ENCODE peak calls at places on chromosomes 4 and X, in ten cellular contexts. L, T, X, F, I, A, U, C, S and W are unnamed samples.

GRCh38 chrX:47854474-47854873 is 17.8 kb downstream of the ZNF81 start:
- DNase-seq in L (no peak), T (peak), X (no peak), F (peak), I (peak), A (no peak), U (no peak), C (peak), S (peak), W (no peak)

GRCh38 chr4:156195914-156196313 is 242.2 kb upstream of the CTSO start:
- DNase-seq in L (no peak), T (peak), X (no peak), F (no peak), I (no peak), A (no peak), U (no peak), C (no peak), S (no peak), W (no peak)

GRCh38 chrX:140912606-140913005 is 89.8 kb upstream of the SPANXB1 start:
- DNase-seq in L (no peak), T (no peak), X (no peak), F (no peak), I (no peak), A (no peak), U (no peak), C (no peak), S (no peak), W (no peak)

GRCh38 chr4:109847896-109848442 is at the start of gene LRIT3:
- DNase-seq in L (no peak), T (no peak), X (no peak), F (no peak), I (no peak), A (no peak), U (no peak), C (no peak), S (no peak), W (no peak)

GRCh38 chr4:5134620-5135019 is 83.3 kb downstream of the STK32B start:
- DNase-seq in L (no peak), T (no peak), X (no peak), F (no peak), I (no peak), A (no peak), U (no peak), C (no peak), S (no peak), W (no peak)

GRCh38 chr4:75848891-75849290 is 53.4 kb downstream of the PPEF2 start:
- DNase-seq in L (no peak), T (peak), X (no peak), F (no peak), I (peak), A (no peak), U (no peak), C (peak), S (no peak), W (no peak)

GRCh38 chr4:7103599-7104365 is 35.9 kb upstream of the GRPEL1 start:
- DNase-seq in L (no peak), T (no peak), X (peak), F (no peak), I (peak), A (peak), U (peak), C (no peak), S (peak), W (no peak)

GRCh38 chrX:134324359-134324758 is 87.4 kb downstream of the CCDC160 start:
- DNase-seq in L (no peak), T (no peak), X (no peak), F (no peak), I (no peak), A (no peak), U (no peak), C (no peak), S (no peak), W (no peak)

GRCh38 chrX:131792789-131793462 is 230.2 kb upstream of the STK26 start:
- DNase-seq in L (no peak), T (peak), X (peak), F (no peak), I (peak), A (no peak), U (no peak), C (peak), S (no peak), W (peak)

GRCh38 chrX:53550756-53551463 is 116.7 kb upstream of the HSD17B10 start:
- DNase-seq in L (no peak), T (no peak), X (no peak), F (no peak), I (no peak), A (no peak), U (no peak), C (no peak), S (no peak), W (no peak)

GRCh38 chr4:169030575-169030982 is 20.5 kb upstream of the CBR4 start:
- DNase-seq in L (no peak), T (peak), X (no peak), F (no peak), I (peak), A (no peak), U (no peak), C (no peak), S (no peak), W (no peak)
- H3K4me3 ChIP-seq in L (no peak), T (no peak), X (peak), F (no peak), I (no peak), A (no peak), U (no peak), C (no peak), S (no peak), W (no peak)

DNA sequence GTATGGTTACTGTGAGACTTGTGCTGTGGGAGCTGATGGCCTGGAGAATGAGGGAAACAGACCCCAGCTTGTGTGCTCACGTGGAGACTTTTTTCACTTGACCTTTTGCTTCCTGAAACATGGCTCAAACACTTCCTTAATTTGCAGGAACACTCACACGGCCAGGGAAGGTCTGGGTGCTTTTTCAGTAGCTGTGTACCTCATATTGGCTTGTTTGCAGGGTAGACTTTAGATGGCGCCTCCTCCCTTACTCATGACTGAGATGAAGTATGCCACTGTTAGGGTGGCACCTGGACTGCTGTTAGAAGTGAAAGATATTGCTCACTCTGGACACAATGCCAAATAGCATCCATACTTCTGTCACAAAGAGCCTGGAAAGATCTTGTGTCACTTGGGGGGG is 75.7 kb upstream of the WDR1 start:
- DNase-seq in L (no peak), T (no peak), X (no peak), F (no peak), I (no peak), A (no peak), U (no peak), C (peak), S (no peak), W (no peak)
- TF ChIP-seq CTCF in L (no peak), T (no peak), X (no peak), F (no peak), I (no peak), A (no peak), U (no peak), C (peak), S (no peak), W (no peak)

DNA sequence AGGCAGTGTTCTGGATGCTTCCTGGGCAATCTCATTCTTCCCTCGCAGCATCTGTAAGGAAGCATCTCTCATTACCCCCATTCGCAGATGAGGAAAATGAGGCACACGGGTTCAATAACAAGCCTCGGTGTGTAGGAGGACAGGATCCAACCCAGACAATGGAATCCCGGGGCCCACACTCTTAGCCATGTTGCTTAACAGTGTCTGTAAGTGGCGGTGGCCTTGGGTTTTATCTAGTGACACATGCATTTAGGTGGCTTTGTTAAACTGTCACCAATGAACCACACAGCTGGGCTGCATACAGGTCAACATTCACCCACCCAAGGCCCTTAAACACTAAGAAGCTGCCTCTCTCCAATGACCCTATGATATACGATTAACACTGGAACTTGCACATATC is 22.6 kb downstream of the RELL1 start:
- DNase-seq in L (no peak), T (no peak), X (no peak), F (no peak), I (no peak), A (no peak), U (no peak), C (no peak), S (no peak), W (no peak)
- H3K4me3 ChIP-seq in L (no peak), T (no peak), X (no peak), F (no peak), I (no peak), A (no peak), U (no peak), C (no peak), S (no peak), W (no peak)

GRCh38 chr4:169815606-169816005 is 57.9 kb upstream of the HPF1 start:
- DNase-seq in L (no peak), T (peak), X (no peak), F (no peak), I (no peak), A (no peak), U (no peak), C (peak), S (peak), W (no peak)

GRCh38 chr4:169807934-169808333 is 50.2 kb upstream of the HPF1 start:
- DNase-seq in L (no peak), T (no peak), X (no peak), F (no peak), I (no peak), A (no peak), U (no peak), C (no peak), S (no peak), W (no peak)

GRCh38 chr4:169811476-169811875 is 53.7 kb upstream of the HPF1 start:
- DNase-seq in L (no peak), T (no peak), X (no peak), F (no peak), I (peak), A (no peak), U (no peak), C (no peak), S (no peak), W (no peak)

DNA sequence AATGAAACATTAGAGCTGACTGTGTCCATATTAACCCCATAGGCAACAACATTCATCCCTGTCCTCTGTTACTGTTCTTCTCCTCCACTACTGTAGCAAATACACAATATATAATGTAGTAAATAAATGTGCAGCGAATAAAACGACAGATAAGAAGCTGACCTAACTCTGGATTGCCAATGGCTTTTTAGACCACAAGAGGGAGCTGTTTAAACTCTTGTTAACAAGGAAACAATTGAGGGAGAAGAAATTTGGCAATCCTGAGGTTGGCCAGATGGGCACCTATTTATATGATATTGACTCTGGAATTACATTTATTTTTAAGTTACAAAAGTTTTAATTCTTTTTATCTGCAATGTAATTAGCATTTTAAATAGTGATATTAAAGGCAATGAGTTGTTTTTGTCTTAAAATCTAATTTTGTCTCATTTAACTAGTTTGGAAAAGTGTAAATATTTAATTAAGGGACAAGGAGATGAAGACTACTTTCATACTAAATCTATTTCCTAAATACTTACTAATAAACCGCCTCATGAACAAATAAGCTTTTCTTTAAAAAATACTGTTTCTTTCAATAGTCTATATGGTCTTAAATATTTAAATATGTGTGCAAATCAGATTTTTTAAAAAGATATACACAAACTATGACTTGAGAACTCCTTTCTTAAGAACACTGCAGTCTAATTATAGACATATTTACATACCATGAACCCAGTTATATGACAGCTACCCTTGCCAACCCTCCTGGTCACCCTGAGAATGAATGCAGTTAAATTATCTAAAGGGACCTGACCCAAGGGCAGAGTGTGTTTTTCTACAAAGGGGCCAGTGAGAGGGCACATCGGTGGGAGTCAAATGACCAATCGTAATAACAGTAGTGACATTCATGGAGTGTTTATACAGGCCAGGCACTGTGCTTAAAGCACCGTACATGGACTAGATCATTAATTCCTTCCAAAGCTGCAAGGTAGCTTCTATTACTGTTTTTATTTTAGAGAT is 52.9 kb upstream of the HPF1 start:
- DNase-seq in L (no peak), T (peak), X (no peak), F (no peak), I (peak), A (no peak), U (no peak), C (peak), S (peak), W (peak)
- TF ChIP-seq CTCF in L (peak), T (peak), X (peak), F (peak), I (peak), A (peak), U (peak), C (peak), S (peak), W (peak)

DNA sequence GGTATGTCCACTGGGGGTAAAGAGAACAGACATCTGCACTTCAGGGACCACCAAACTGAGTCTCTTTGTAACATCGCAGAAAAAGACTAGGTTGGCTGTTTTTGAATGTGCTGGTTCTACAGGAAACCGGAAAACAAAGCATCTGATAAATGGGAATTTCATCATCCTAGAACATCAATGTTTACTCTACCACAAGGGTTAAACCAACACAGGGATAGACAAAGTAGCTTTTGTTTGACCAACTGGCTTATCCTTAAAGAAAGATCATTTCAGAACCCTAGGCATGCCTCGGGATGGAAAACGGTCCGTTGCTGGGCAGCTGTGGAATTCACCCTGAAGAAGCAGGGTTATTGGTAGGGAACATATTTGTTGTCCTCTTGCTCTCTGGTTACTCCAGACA is 2355.5 kb upstream of the AGA start:
- DNase-seq in L (no peak), T (no peak), X (no peak), F (no peak), I (no peak), A (no peak), U (no peak), C (no peak), S (no peak), W (no peak)
- H3K4me3 ChIP-seq in L (no peak), T (no peak), X (no peak), F (no peak), I (no peak), A (no peak), U (no peak), C (no peak), S (no peak), W (no peak)

GRCh38 chr4:1767770-1768366 is 25.2 kb upstream of the FGFR3 start:
- DNase-seq in L (no peak), T (peak), X (no peak), F (peak), I (no peak), A (no peak), U (peak), C (no peak), S (peak), W (no peak)
- TF ChIP-seq CTCF in L (peak), T (peak), X (peak), F (no peak), I (peak), A (no peak), U (peak), C (no peak), S (peak), W (peak)

DNA sequence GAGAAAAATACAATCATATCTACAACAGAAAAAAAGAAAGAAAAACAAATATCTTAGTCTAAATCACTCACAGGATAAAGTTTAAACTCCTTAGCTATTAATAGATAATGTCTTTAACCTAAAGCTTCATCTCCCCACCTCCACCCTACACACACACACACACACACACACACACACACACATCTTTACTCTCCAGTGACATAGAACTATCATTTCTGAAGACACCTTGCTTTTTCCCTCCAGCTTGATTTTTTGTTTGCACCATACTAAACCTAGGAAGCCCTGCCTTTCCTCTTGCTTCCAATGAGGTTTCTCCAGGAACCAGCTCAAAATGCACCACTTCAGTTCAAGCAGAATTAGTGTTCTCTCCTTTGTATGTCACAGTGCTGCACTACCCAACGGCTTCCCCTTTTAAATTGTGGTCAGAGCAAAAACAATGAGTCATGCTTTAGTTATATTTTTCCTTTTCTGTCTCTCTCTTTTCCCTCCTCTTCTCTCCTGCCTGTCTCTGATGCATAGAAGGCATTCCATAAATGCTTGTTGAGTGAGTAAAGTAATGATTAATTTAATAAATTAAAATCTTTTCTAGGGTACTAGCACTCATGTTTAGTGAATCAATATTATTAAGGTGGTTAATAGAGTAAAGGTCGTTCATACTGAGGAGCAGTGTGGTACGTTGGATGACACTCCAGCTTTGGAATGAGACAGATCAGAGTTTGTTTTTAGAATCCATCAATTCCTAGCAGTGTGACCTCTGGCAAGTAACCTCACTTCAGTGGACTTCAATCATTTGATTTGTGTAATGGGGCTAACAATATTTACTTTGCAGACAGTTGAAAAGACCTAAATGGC is 5.9 kb downstream of the RTL3 start:
- DNase-seq in L (peak), T (peak), X (no peak), F (no peak), I (peak), A (no peak), U (no peak), C (peak), S (no peak), W (peak)
- H3K4me3 ChIP-seq in L (no peak), T (no peak), X (no peak), F (no peak), I (no peak), A (no peak), U (no peak), C (no peak), S (no peak), W (no peak)

GRCh38 chrX:95764972-95765451 is 919.6 kb upstream of the DIAPH2 start:
- DNase-seq in L (no peak), T (peak), X (no peak), F (no peak), I (peak), A (no peak), U (no peak), C (peak), S (peak), W (no peak)
- TF ChIP-seq CTCF in L (no peak), T (peak), X (no peak), F (no peak), I (peak), A (peak), U (peak), C (peak), S (peak), W (peak)